ENCODE peak calls at places on chromosomes 4 and X, in four cellular contexts. M, C, O and Z are unnamed samples.

GRCh38 chr4:5962416-5962815 is 55.8 kb downstream of the C4orf50 start:
- DNase-seq in C (no peak), M (no peak), O (no peak), Z (no peak)

GRCh38 chr4:123110685-123111084 is 188.3 kb upstream of the NUDT6 start:
- DNase-seq in C (no peak), O (no peak), M (no peak), Z (no peak)

GRCh38 chr4:168751263-168752225 is 254.7 kb downstream of the PALLD start:
- DNase-seq in M (no peak), C (no peak), O (no peak), Z (no peak)

GRCh38 chr4:140296871-140297570 is 76.4 kb upstream of the SCOC start:
- DNase-seq in M (no peak), C (no peak), O (no peak), Z (no peak)

GRCh38 chr4:94895081-94895480 is 137.3 kb downstream of the BMPR1B start:
- DNase-seq in C (no peak), O (no peak), M (no peak), Z (no peak)

GRCh38 chr4:77742054-77742453 is 77.1 kb downstream of the CNOT6L start:
- DNase-seq in O (no peak), C (no peak), M (no peak), Z (no peak)

GRCh38 chr4:8171941-8172924 is 13.6 kb upstream of the ABLIM2 start:
- DNase-seq in C (no peak), O (no peak), M (no peak), Z (no peak)

GRCh38 chrX:77085372-77085771 is 361.8 kb upstream of the FGF16 start:
- DNase-seq in M (no peak), O (no peak), C (no peak), Z (no peak)

GRCh38 chrX:129845616-129846190 is 2.0 kb upstream of the ZDHHC9 start:
- DNase-seq in M (no peak), O (peak), C (no peak), Z (no peak)

GRCh38 chr4:104979083-104979760 is 167.5 kb upstream of the TET2 start:
- DNase-seq in O (no peak), M (no peak), C (no peak), Z (no peak)

DNA sequence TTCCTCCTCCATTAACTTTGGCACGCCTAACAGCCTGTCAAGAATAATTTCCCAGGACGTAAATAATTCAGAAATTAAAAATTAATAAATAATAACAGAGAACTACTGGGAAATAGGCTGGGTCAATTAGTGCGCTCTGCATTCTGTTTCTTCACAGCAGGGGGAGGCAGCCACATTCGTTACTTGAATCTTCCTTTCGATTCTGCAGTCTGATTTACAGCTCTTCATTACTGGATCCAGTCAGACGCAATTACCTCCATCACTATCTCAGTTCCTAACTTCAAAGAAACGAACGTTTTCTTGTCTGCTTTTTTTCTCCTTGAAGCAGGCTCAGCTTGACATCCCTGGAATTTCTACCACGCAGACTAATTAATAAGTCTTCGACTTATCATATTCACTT is 9.0 kb upstream of the RPL34 start:
- DNase-seq in C (no peak), O (no peak), M (no peak), Z (no peak)
- H3K4me3 ChIP-seq in C (no peak), O (no peak), M (no peak), Z (peak)

GRCh38 chr4:13905543-13905942 is 278.0 kb upstream of the BOD1L1 start:
- DNase-seq in C (no peak), M (no peak), O (no peak), Z (no peak)

GRCh38 chr4:13906727-13907126 is 279.2 kb upstream of the BOD1L1 start:
- DNase-seq in O (no peak), M (no peak), C (no peak), Z (no peak)

GRCh38 chr4:13908455-13908854 is 280.9 kb upstream of the BOD1L1 start:
- DNase-seq in M (no peak), C (no peak), O (no peak), Z (no peak)

GRCh38 chr4:13910556-13910955 is 283.0 kb upstream of the BOD1L1 start:
- DNase-seq in O (no peak), M (no peak), C (no peak), Z (no peak)

DNA sequence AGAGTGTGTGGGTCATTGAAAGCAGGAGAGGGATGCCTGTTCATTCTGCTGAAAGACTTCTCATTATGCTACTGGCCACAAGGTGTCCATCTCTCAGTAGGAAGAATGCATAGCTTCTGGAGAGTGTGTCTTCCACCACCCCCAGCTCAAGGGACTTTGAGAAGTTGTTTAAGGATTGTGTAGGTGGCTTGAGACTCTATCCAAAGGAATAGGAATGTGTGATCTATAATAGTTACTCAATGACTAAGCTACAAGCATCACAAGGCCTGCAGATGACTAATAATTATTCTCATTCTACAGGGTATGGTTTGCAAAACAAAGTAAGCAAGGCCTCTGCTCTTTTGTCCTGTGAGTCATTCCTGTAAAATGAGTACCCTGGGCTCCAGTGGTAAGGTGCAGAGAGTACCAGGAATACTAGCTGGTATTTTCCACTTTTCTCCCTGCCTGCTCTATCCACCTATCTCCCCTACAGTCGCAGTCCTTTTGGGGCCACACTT is 279.8 kb upstream of the BOD1L1 start:
- DNase-seq in C (no peak), M (no peak), O (no peak), Z (no peak)
- H3K4me3 ChIP-seq in C (no peak), M (no peak), O (no peak), Z (no peak)

GRCh38 chrX:110004210-110004609 is 1.3 kb downstream of the TMEM164 start:
- DNase-seq in O (peak), M (no peak), C (peak), Z (no peak)
- H3K4me3 ChIP-seq in O (peak), M (no peak), C (no peak), Z (peak)

GRCh38 chrX:72131317-72132294 is at the start of gene RTL5:
- DNase-seq in O (peak), C (peak), M (peak), Z (peak)

GRCh38 chrX:72130156-72130761 is 1.5 kb downstream of the RTL5 start:
- DNase-seq in C (no peak), O (no peak), M (no peak), Z (no peak)

GRCh38 chrX:72133851-72134546 is 2.3 kb upstream of the RTL5 start:
- DNase-seq in M (no peak), C (no peak), O (no peak), Z (no peak)

GRCh38 chrX:72130762-72131231 is 918 bp downstream of the RTL5 start:
- DNase-seq in O (no peak), C (no peak), M (no peak), Z (no peak)

GRCh38 chrX:72132456-72132855 is 741 bp upstream of the RTL5 start:
- DNase-seq in M (no peak), C (no peak), O (no peak), Z (no peak)
- H3K4me3 ChIP-seq in M (no peak), C (no peak), O (no peak), Z (peak)

GRCh38 chr4:148341980-148342800 is 100.0 kb downstream of the NR3C2 start:
- DNase-seq in M (no peak), O (no peak), C (no peak), Z (no peak)
- H3K4me3 ChIP-seq in M (no peak), O (no peak), C (no peak), Z (peak)

GRCh38 chr4:106369456-106370060 is 980 bp upstream of the GIMD1 start:
- DNase-seq in O (no peak), C (no peak), M (peak), Z (no peak)
- H3K4me3 ChIP-seq in O (no peak), C (no peak), M (no peak), Z (no peak)